ENCODE peak calls at places on chromosomes 16 and 17, in six cellular contexts. One of them, this sample, is unnamed.

GRCh38 chr17:12959441-12959840 is 58.4 kb downstream of the ELAC2 start:
- DNase-seq in NK-92 treated with Interleukin-12 subunit alpha and Interleukin-12 subunit beta, amount 100 ng/mL, for 24 hours: no peak
- DNase-seq in ELF-1: no peak
- DNase-seq in ovary: no peak
- DNase-seq in fibroblast of lung: peak
- DNase-seq in HuH-7: no peak
- DNase-seq in this sample: peak

GRCh38 chr17:7579001-7579838 is at the start of gene CD68:
- DNase-seq in HuH-7: peak
- DNase-seq in ovary: no peak
- DNase-seq in ELF-1: peak
- DNase-seq in fibroblast of lung: peak
- DNase-seq in NK-92 treated with Interleukin-12 subunit alpha and Interleukin-12 subunit beta, amount 100 ng/mL, for 24 hours: peak
- DNase-seq in this sample: peak

GRCh38 chr17:61237275-61237674 is 162.4 kb upstream of the TBX2 start:
- DNase-seq in HuH-7: no peak
- DNase-seq in fibroblast of lung: no peak
- DNase-seq in NK-92 treated with Interleukin-12 subunit alpha and Interleukin-12 subunit beta, amount 100 ng/mL, for 24 hours: no peak
- DNase-seq in ovary: no peak
- DNase-seq in ELF-1: no peak
- DNase-seq in this sample: no peak

GRCh38 chr17:29138184-29138955 is 41.8 kb downstream of the MYO18A start:
- DNase-seq in fibroblast of lung: no peak
- DNase-seq in ELF-1: no peak
- DNase-seq in NK-92 treated with Interleukin-12 subunit alpha and Interleukin-12 subunit beta, amount 100 ng/mL, for 24 hours: no peak
- DNase-seq in ovary: no peak
- DNase-seq in HuH-7: no peak
- DNase-seq in this sample: no peak

GRCh38 chr17:8121531-8122390 is 2.1 kb downstream of the HES7 start:
- DNase-seq in ELF-1: peak
- DNase-seq in HuH-7: peak
- DNase-seq in fibroblast of lung: peak
- DNase-seq in ovary: peak
- DNase-seq in NK-92 treated with Interleukin-12 subunit alpha and Interleukin-12 subunit beta, amount 100 ng/mL, for 24 hours: peak
- DNase-seq in this sample: peak

GRCh38 chr17:45847101-45847500 is 2.4 kb downstream of the SPPL2C start:
- DNase-seq in ELF-1: no peak
- DNase-seq in fibroblast of lung: no peak
- DNase-seq in ovary: no peak
- DNase-seq in NK-92 treated with Interleukin-12 subunit alpha and Interleukin-12 subunit beta, amount 100 ng/mL, for 24 hours: no peak
- DNase-seq in HuH-7: no peak
- DNase-seq in this sample: no peak

GRCh38 chr16:55189179-55189578 is 134.8 kb upstream of the IRX6 start:
- DNase-seq in ovary: no peak
- DNase-seq in HuH-7: no peak
- DNase-seq in ELF-1: no peak
- DNase-seq in fibroblast of lung: no peak
- DNase-seq in NK-92 treated with Interleukin-12 subunit alpha and Interleukin-12 subunit beta, amount 100 ng/mL, for 24 hours: no peak
- DNase-seq in this sample: no peak

GRCh38 chr17:13346081-13346533 is 255.6 kb downstream of the HS3ST3A1 start:
- DNase-seq in ovary: no peak
- DNase-seq in NK-92 treated with Interleukin-12 subunit alpha and Interleukin-12 subunit beta, amount 100 ng/mL, for 24 hours: no peak
- DNase-seq in fibroblast of lung: peak
- DNase-seq in ELF-1: peak
- DNase-seq in HuH-7: no peak
- DNase-seq in this sample: peak

GRCh38 chr17:78046923-78047322 is 81.6 kb downstream of the TMC6 start:
- DNase-seq in ovary: no peak
- DNase-seq in NK-92 treated with Interleukin-12 subunit alpha and Interleukin-12 subunit beta, amount 100 ng/mL, for 24 hours: no peak
- DNase-seq in HuH-7: no peak
- DNase-seq in ELF-1: no peak
- DNase-seq in fibroblast of lung: no peak
- DNase-seq in this sample: no peak